ENCODE peak calls at places on chromosomes 3 and 15, in six cellular contexts. J is uterus, W is HCEC 1CT, Z is T-helper 17 cell, N is cardiac fibroblast, H is caudate nucleus. R is an unnamed sample.
A peak's percentile ranks its signal among the peaks of the same experiment; 100 is the strongest.

GRCh38 chr15:90174140-90174891 is 26.8 kb upstream of the SEMA4B start:
- DNase-seq in H (peak; percentile 86), J (peak; percentile 82), W (no peak), N (peak; percentile 86), Z (no peak), R (peak; percentile 55)

GRCh38 chr3:127754411-127755304 is 67.7 kb downstream of the MGLL start:
- DNase-seq in N (no peak), W (no peak), Z (no peak), H (peak; percentile 84), J (no peak), R (no peak)

GRCh38 chr3:112467584-112467983 is 31.7 kb downstream of the BTLA start:
- DNase-seq in H (no peak), J (no peak), W (no peak), N (no peak), Z (no peak), R (no peak)

GRCh38 chr3:189630667-189631372 is 369 bp upstream of the TP63 start:
- DNase-seq in J (no peak), Z (no peak), H (no peak), W (no peak), N (peak; percentile 6), R (peak; percentile 60)

GRCh38 chr3:66259721-66260255 is 39.0 kb downstream of the SLC25A26 start:
- DNase-seq in N (peak; percentile 4), J (no peak), W (peak; percentile 54), Z (no peak), H (no peak), R (no peak)

GRCh38 chr15:77017091-77017660 is 22.2 kb downstream of the PSTPIP1 start:
- DNase-seq in H (no peak), W (no peak), Z (no peak), N (no peak), J (no peak), R (peak; percentile 6)

GRCh38 chr3:55489804-55490132 is 2.7 kb upstream of the WNT5A start:
- DNase-seq in H (no peak), Z (no peak), J (peak; percentile 22), W (no peak), N (no peak), R (no peak)

GRCh38 chr15:33547876-33548275 is 237.1 kb downstream of the RYR3 start:
- DNase-seq in N (peak; percentile 41), J (no peak), H (peak; percentile 13), Z (no peak), W (no peak), R (peak; percentile 17)

GRCh38 chr15:73483053-73483452 is 40.1 kb downstream of the REC114 start:
- DNase-seq in H (no peak), Z (no peak), J (no peak), W (no peak), N (peak; percentile 1), R (no peak)

GRCh38 chr3:40043444-40043755 is 234.0 kb downstream of the MYRIP start:
- DNase-seq in Z (no peak), W (no peak), H (no peak), J (no peak), N (peak; percentile 76), R (no peak)

GRCh38 chr3:102586485-102586884 is 151.7 kb downstream of the ZPLD1 start:
- DNase-seq in W (no peak), J (no peak), N (no peak), Z (no peak), H (no peak), R (no peak)

GRCh38 chr3:148026009-148026588 is 616.9 kb downstream of the ZIC1 start:
- DNase-seq in Z (no peak), J (no peak), H (no peak), N (no peak), W (no peak), R (peak; percentile 13)

GRCh38 chr3:51332156-51332555 is 52.9 kb upstream of the MANF start:
- DNase-seq in H (no peak), J (no peak), N (no peak), W (no peak), Z (no peak), R (no peak)

GRCh38 chr3:69231929-69232437 is 109.6 kb upstream of the LMOD3 start:
- DNase-seq in W (no peak), N (peak; percentile 21), J (no peak), Z (no peak), H (no peak), R (no peak)